ENCODE peak calls at places on chromosomes 11 and 22, in five cellular contexts. B is HAP-1; T is stimulated activated CD4-positive, alpha-beta T cell treated with anti-CD3 and anti-CD28 coated beads, Interleukin-2, amount 100 ng/mL, for 48 hours; H is gastrocnemius medialis; D is lung microvascular endothelial cell. C is an unnamed sample.

GRCh38 chr11:61027141-61027840 is 55.8 kb downstream of the CD6 start:
- DNase-seq in B (no peak), T (no peak), H (no peak), D (no peak), C (no peak)

GRCh38 chr22:49369726-49370717 is 457.7 kb downstream of the BRD1 start:
- DNase-seq in B (no peak), T (no peak), H (no peak), D (no peak), C (peak; percentile 50)

GRCh38 chr11:94909371-94909820 is 64.0 kb downstream of the CWC15 start:
- DNase-seq in B (no peak), T (no peak), H (no peak), D (no peak), C (no peak)

GRCh38 chr22:49481651-49482399 is 345.8 kb downstream of the BRD1 start:
- DNase-seq in B (no peak), T (no peak), H (no peak), D (no peak), C (no peak)

GRCh38 chr11:97683733-97684132 is 1293.9 kb downstream of the JRKL start:
- DNase-seq in B (no peak), T (no peak), H (no peak), D (no peak), C (no peak)

GRCh38 chr22:32574957-32575893 is 100.6 kb downstream of the FBXO7 start:
- DNase-seq in B (peak; percentile 40), T (no peak), H (no peak), D (no peak), C (no peak)

GRCh38 chr11:41983458-41983857 is 524.0 kb upstream of the LRRC4C start:
- DNase-seq in B (no peak), T (no peak), H (no peak), D (no peak), C (no peak)

GRCh38 chr11:5605849-5606248 is 9.4 kb downstream of the TRIM6 start:
- DNase-seq in B (no peak), T (no peak), H (no peak), D (no peak), C (no peak)

GRCh38 chr11:77082838-77083552 is 16.2 kb downstream of the CAPN5 start:
- DNase-seq in B (no peak), T (no peak), H (peak; percentile 46), D (peak; percentile 19), C (peak; percentile 71)

GRCh38 chr11:114416441-114416928 is 16.0 kb downstream of the RBM7 start:
- DNase-seq in B (no peak), T (no peak), H (no peak), D (no peak), C (no peak)

GRCh38 chr11:99199336-99199735 is 178.6 kb downstream of the CNTN5 start:
- DNase-seq in B (no peak), T (no peak), H (no peak), D (peak; percentile 0), C (no peak)

GRCh38 chr11:4134844-4135243 is 40.2 kb downstream of the RRM1 start:
- DNase-seq in B (no peak), T (no peak), H (no peak), D (no peak), C (no peak)

GRCh38 chr11:114215871-114216803 is 80.1 kb upstream of the NNMT start:
- DNase-seq in B (no peak), T (no peak), H (no peak), D (no peak), C (no peak)

GRCh38 chr11:17506314-17506713 is 29.7 kb upstream of the ABCC8 start:
- DNase-seq in B (no peak), T (no peak), H (no peak), D (no peak), C (no peak)

GRCh38 chr22:37182101-37182948 is 5.7 kb downstream of the C1QTNF6 start:
- DNase-seq in B (no peak), T (no peak), H (no peak), D (no peak), C (no peak)

GRCh38 chr22:49767355-49768062 is 60.2 kb downstream of the BRD1 start:
- DNase-seq in B (peak; percentile 52), T (peak; percentile 15), H (peak; percentile 25), D (peak; percentile 74), C (peak; percentile 32)

GRCh38 chr11:112132737-112133136 is 31.2 kb downstream of the IL18 start:
- DNase-seq in B (no peak), T (no peak), H (no peak), D (no peak), C (no peak)

GRCh38 chr11:86138958-86139357 is 70.1 kb upstream of the PICALM start:
- DNase-seq in B (no peak), T (no peak), H (no peak), D (no peak), C (no peak)

GRCh38 chr22:27628891-27629631 is 172.5 kb downstream of the MN1 start:
- DNase-seq in B (no peak), T (no peak), H (no peak), D (no peak), C (no peak)

GRCh38 chr11:62573006-62573591 is 592 bp downstream of the EEF1G start:
- DNase-seq in B (no peak), T (no peak), H (no peak), D (peak; percentile 31), C (no peak)

GRCh38 chr11:64249563-64250405 is 1.5 kb upstream of the PLCB3 start:
- DNase-seq in B (no peak), T (no peak), H (no peak), D (no peak), C (no peak)

GRCh38 chr11:86632499-86633269 is 39.7 kb downstream of the ME3 start:
- DNase-seq in B (no peak), T (peak; percentile 30), H (no peak), D (peak; percentile 90), C (peak; percentile 75)

GRCh38 chr11:71913716-71914115 is 14.7 kb downstream of the XNDC1N start:
- DNase-seq in B (no peak), T (no peak), H (no peak), D (no peak), C (no peak)

GRCh38 chr11:65434667-65435179 is 12.1 kb downstream of the NEAT1 start:
- DNase-seq in B (peak; percentile 2), T (no peak), H (no peak), D (no peak), C (no peak)

GRCh38 chr22:49589811-49590210 is 237.9 kb downstream of the BRD1 start:
- DNase-seq in B (no peak), T (no peak), H (peak; percentile 2), D (no peak), C (no peak)

GRCh38 chr11:15278129-15278528 is 163.4 kb downstream of the INSC start:
- DNase-seq in B (no peak), T (no peak), H (no peak), D (no peak), C (no peak)

GRCh38 chr11:122204206-122204605 is 88.2 kb upstream of the BLID start:
- DNase-seq in B (no peak), T (no peak), H (no peak), D (no peak), C (no peak)

GRCh38 chr11:19766810-19767209 is 54.2 kb downstream of the NAV2 start:
- DNase-seq in B (no peak), T (no peak), H (peak; percentile 54), D (no peak), C (no peak)

GRCh38 chr11:46485852-46486443 is 94.4 kb upstream of the CHRM4 start:
- DNase-seq in B (no peak), T (no peak), H (no peak), D (no peak), C (no peak)

GRCh38 chr11:115585361-115586024 is 81.3 kb upstream of the CADM1 start:
- DNase-seq in B (no peak), T (no peak), H (no peak), D (no peak), C (no peak)

GRCh38 chr11:126575849-126576248 is 220.4 kb downstream of the ST3GAL4 start:
- DNase-seq in B (no peak), T (no peak), H (no peak), D (no peak), C (no peak)

GRCh38 chr11:46560300-46561025 is 33.4 kb downstream of the AMBRA1 start:
- DNase-seq in B (no peak), T (peak; percentile 3), H (no peak), D (peak; percentile 75), C (no peak)

GRCh38 chr22:28885939-28886338 is 2.6 kb downstream of the ZNRF3 start:
- DNase-seq in B (no peak), T (no peak), H (no peak), D (no peak), C (no peak)

GRCh38 chr11:121464352-121464946 is 11.7 kb upstream of the SORL1-AS1 start:
- DNase-seq in B (no peak), T (peak; percentile 67), H (no peak), D (peak; percentile 39), C (peak; percentile 54)

GRCh38 chr22:19882446-19883381 is 28.0 kb upstream of the GNB1L start:
- DNase-seq in B (no peak), T (no peak), H (no peak), D (no peak), C (peak; percentile 46)

GRCh38 chr11:3786781-3787428 is 10.4 kb downstream of the NUP98 start:
- DNase-seq in B (no peak), T (no peak), H (no peak), D (peak; percentile 9), C (no peak)

GRCh38 chr11:33532257-33532656 is 168.4 kb downstream of the C11orf91 start:
- DNase-seq in B (no peak), T (no peak), H (no peak), D (no peak), C (no peak)

GRCh38 chr11:115518983-115519382 is 14.8 kb upstream of the CADM1 start:
- DNase-seq in B (no peak), T (no peak), H (no peak), D (no peak), C (no peak)

GRCh38 chr11:82823635-82824614 is 76.3 kb downstream of the PRCP start:
- DNase-seq in B (no peak), T (no peak), H (no peak), D (no peak), C (no peak)